ENCODE peak calls at places on chromosomes 3 and 15, in seven cellular contexts. One of them, this sample, is unnamed.

GRCh38 chr3:98645039-98645438 is 51.6 kb upstream of the CPOX start:
- DNase-seq in neural crest cell: no peak
- DNase-seq in upper lobe of right lung: peak; percentile 71
- DNase-seq in fibroblast of lung: no peak
- DNase-seq in A549: no peak
- DNase-seq in cardiac fibroblast: no peak
- DNase-seq in GM20000: no peak
- DNase-seq in this sample: no peak

GRCh38 chr3:48798998-48799397 is 48.7 kb downstream of the PRKAR2A start:
- DNase-seq in neural crest cell: no peak
- DNase-seq in upper lobe of right lung: no peak
- DNase-seq in fibroblast of lung: no peak
- DNase-seq in A549: no peak
- DNase-seq in cardiac fibroblast: peak; percentile 45
- DNase-seq in GM20000: no peak
- DNase-seq in this sample: no peak

GRCh38 chr3:155302476-155302875 is 9.0 kb upstream of the STRIT1 start:
- DNase-seq in neural crest cell: no peak
- DNase-seq in upper lobe of right lung: no peak
- DNase-seq in fibroblast of lung: peak; percentile 66
- DNase-seq in A549: no peak
- DNase-seq in cardiac fibroblast: peak; percentile 25
- DNase-seq in GM20000: no peak
- DNase-seq in this sample: no peak

GRCh38 chr3:183252108-183252782 is 808 bp upstream of the B3GNT5 start:
- DNase-seq in neural crest cell: no peak
- DNase-seq in upper lobe of right lung: no peak
- DNase-seq in fibroblast of lung: no peak
- DNase-seq in A549: no peak
- DNase-seq in cardiac fibroblast: no peak
- DNase-seq in GM20000: no peak
- DNase-seq in this sample: no peak

GRCh38 chr15:25727116-25727515 is 136.0 kb downstream of the ATP10A start:
- DNase-seq in neural crest cell: no peak
- DNase-seq in upper lobe of right lung: no peak
- DNase-seq in fibroblast of lung: no peak
- DNase-seq in A549: no peak
- DNase-seq in cardiac fibroblast: no peak
- DNase-seq in GM20000: no peak
- DNase-seq in this sample: no peak

GRCh38 chr3:108018552-108018951 is 72.3 kb downstream of the CD47 start:
- DNase-seq in neural crest cell: no peak
- DNase-seq in upper lobe of right lung: no peak
- DNase-seq in fibroblast of lung: no peak
- DNase-seq in A549: no peak
- DNase-seq in cardiac fibroblast: no peak
- DNase-seq in GM20000: no peak
- DNase-seq in this sample: no peak

GRCh38 chr3:15318661-15319060 is 13.7 kb downstream of the SH3BP5 start:
- DNase-seq in neural crest cell: no peak
- DNase-seq in upper lobe of right lung: no peak
- DNase-seq in fibroblast of lung: no peak
- DNase-seq in A549: no peak
- DNase-seq in cardiac fibroblast: no peak
- DNase-seq in GM20000: no peak
- DNase-seq in this sample: no peak

GRCh38 chr3:141840737-141841544 is 35.5 kb upstream of the ATP1B3 start:
- DNase-seq in neural crest cell: no peak
- DNase-seq in upper lobe of right lung: no peak
- DNase-seq in fibroblast of lung: no peak
- DNase-seq in A549: no peak
- DNase-seq in cardiac fibroblast: peak; percentile 43
- DNase-seq in GM20000: no peak
- DNase-seq in this sample: no peak

GRCh38 chr15:34582461-34583357 is 742 bp downstream of the GOLGA8B start:
- DNase-seq in neural crest cell: no peak
- DNase-seq in upper lobe of right lung: peak; percentile 78
- DNase-seq in fibroblast of lung: peak; percentile 17
- DNase-seq in A549: peak; percentile 55
- DNase-seq in cardiac fibroblast: peak; percentile 39
- DNase-seq in GM20000: peak; percentile 78
- DNase-seq in this sample: no peak

GRCh38 chr3:186025161-186025560 is 83.7 kb downstream of the ETV5 start:
- DNase-seq in neural crest cell: no peak
- DNase-seq in upper lobe of right lung: no peak
- DNase-seq in fibroblast of lung: peak; percentile 76
- DNase-seq in A549: no peak
- DNase-seq in cardiac fibroblast: peak; percentile 57
- DNase-seq in GM20000: no peak
- DNase-seq in this sample: peak; percentile 52

GRCh38 chr3:139113766-139114165 is 69.1 kb upstream of the PRR23C start:
- DNase-seq in neural crest cell: no peak
- DNase-seq in upper lobe of right lung: no peak
- DNase-seq in fibroblast of lung: no peak
- DNase-seq in A549: no peak
- DNase-seq in cardiac fibroblast: no peak
- DNase-seq in GM20000: no peak
- DNase-seq in this sample: no peak

GRCh38 chr15:100248236-100248635 is 93.5 kb downstream of the ADAMTS17 start:
- DNase-seq in neural crest cell: no peak
- DNase-seq in upper lobe of right lung: no peak
- DNase-seq in fibroblast of lung: no peak
- DNase-seq in A549: no peak
- DNase-seq in cardiac fibroblast: no peak
- DNase-seq in GM20000: no peak
- DNase-seq in this sample: no peak

GRCh38 chr3:139477710-139478640 is 1.7 kb upstream of the RBP2 start:
- DNase-seq in neural crest cell: no peak
- DNase-seq in upper lobe of right lung: no peak
- DNase-seq in fibroblast of lung: no peak
- DNase-seq in A549: no peak
- DNase-seq in cardiac fibroblast: no peak
- DNase-seq in GM20000: no peak
- DNase-seq in this sample: no peak

GRCh38 chr15:61146643-61147230 is 82.4 kb downstream of the RORA start:
- DNase-seq in neural crest cell: no peak
- DNase-seq in upper lobe of right lung: no peak
- DNase-seq in fibroblast of lung: no peak
- DNase-seq in A549: no peak
- DNase-seq in cardiac fibroblast: no peak
- DNase-seq in GM20000: no peak
- DNase-seq in this sample: no peak

GRCh38 chr3:191290311-191291025 is 38.7 kb upstream of the CCDC50 start:
- DNase-seq in neural crest cell: no peak
- DNase-seq in upper lobe of right lung: no peak
- DNase-seq in fibroblast of lung: peak; percentile 2
- DNase-seq in A549: no peak
- DNase-seq in cardiac fibroblast: peak; percentile 11
- DNase-seq in GM20000: no peak
- DNase-seq in this sample: no peak

GRCh38 chr3:30970183-30970582 is 75.7 kb upstream of the GADL1 start:
- DNase-seq in neural crest cell: no peak
- DNase-seq in upper lobe of right lung: no peak
- DNase-seq in fibroblast of lung: no peak
- DNase-seq in A549: no peak
- DNase-seq in cardiac fibroblast: peak; percentile 24
- DNase-seq in GM20000: no peak
- DNase-seq in this sample: no peak
- TF ChIP-seq CTCF in neural crest cell: no peak
- TF ChIP-seq CTCF in upper lobe of right lung: peak; percentile 26
- TF ChIP-seq CTCF in fibroblast of lung: no peak
- TF ChIP-seq CTCF in A549: peak; percentile 15
- TF ChIP-seq CTCF in cardiac fibroblast: peak; percentile 27
- TF ChIP-seq CTCF in GM20000: no peak
- TF ChIP-seq CTCF in this sample: no peak

GRCh38 chr3:147356145-147356908 is 50.0 kb downstream of the ZIC4 start:
- DNase-seq in neural crest cell: no peak
- DNase-seq in upper lobe of right lung: no peak
- DNase-seq in fibroblast of lung: no peak
- DNase-seq in A549: no peak
- DNase-seq in cardiac fibroblast: no peak
- DNase-seq in GM20000: no peak
- DNase-seq in this sample: no peak

GRCh38 chr3:147359177-147360062 is 46.9 kb downstream of the ZIC4 start:
- DNase-seq in neural crest cell: no peak
- DNase-seq in upper lobe of right lung: no peak
- DNase-seq in fibroblast of lung: no peak
- DNase-seq in A549: no peak
- DNase-seq in cardiac fibroblast: no peak
- DNase-seq in GM20000: no peak
- DNase-seq in this sample: no peak

GRCh38 chr3:147355104-147355854 is 51.1 kb downstream of the ZIC4 start:
- DNase-seq in neural crest cell: no peak
- DNase-seq in upper lobe of right lung: no peak
- DNase-seq in fibroblast of lung: no peak
- DNase-seq in A549: no peak
- DNase-seq in cardiac fibroblast: no peak
- DNase-seq in GM20000: no peak
- DNase-seq in this sample: no peak

GRCh38 chr3:147358144-147358992 is 48.0 kb downstream of the ZIC4 start:
- DNase-seq in neural crest cell: no peak
- DNase-seq in upper lobe of right lung: no peak
- DNase-seq in fibroblast of lung: no peak
- DNase-seq in A549: no peak
- DNase-seq in cardiac fibroblast: no peak
- DNase-seq in GM20000: no peak
- DNase-seq in this sample: no peak

DNA sequence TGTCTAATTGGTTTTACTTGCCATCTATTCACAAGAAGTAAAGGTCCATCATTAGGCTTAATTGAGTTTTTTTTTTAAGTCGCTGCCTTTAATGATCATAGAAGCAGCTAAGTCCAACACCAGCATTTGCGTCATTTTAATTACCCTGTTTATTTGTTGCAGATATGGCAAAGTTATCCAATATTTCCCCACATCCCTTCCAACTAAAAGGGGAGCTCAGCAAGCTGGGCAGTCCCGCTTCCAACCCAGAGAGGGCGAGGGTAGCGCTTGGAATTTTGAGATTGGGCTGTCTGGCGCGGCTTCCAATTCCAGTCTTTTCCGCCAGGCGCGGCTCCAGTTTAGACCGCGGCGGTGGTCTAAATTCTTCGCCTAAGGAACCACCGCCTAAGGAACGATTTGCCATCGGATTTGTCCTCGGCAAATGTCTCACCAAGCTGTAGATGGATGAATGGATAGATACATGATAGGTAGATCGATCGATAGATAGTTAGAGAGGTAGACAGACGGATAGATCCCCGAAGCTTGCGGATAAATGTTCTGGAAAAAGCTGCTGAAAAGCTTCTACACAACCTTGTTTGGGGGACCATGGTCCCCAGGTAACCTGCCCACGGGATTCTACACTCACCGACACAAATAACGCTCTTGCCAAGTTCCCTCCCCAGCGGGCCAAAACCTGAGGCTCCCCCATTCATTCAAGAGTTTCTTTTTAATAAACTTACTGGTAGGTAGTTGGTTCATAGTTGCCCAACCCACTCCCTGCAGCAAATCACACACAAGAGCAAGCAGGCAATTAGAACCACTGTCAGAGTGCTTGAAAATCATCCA is 49.2 kb downstream of the ZIC4 start:
- DNase-seq in neural crest cell: peak; percentile 55
- DNase-seq in upper lobe of right lung: no peak
- DNase-seq in fibroblast of lung: no peak
- DNase-seq in A549: no peak
- DNase-seq in cardiac fibroblast: no peak
- DNase-seq in GM20000: no peak
- DNase-seq in this sample: no peak
- TF ChIP-seq CTCF in neural crest cell: peak; percentile 61
- TF ChIP-seq CTCF in upper lobe of right lung: no peak
- TF ChIP-seq CTCF in fibroblast of lung: peak; percentile 10
- TF ChIP-seq CTCF in A549: no peak
- TF ChIP-seq CTCF in cardiac fibroblast: no peak
- TF ChIP-seq CTCF in GM20000: no peak
- TF ChIP-seq CTCF in this sample: no peak

DNA sequence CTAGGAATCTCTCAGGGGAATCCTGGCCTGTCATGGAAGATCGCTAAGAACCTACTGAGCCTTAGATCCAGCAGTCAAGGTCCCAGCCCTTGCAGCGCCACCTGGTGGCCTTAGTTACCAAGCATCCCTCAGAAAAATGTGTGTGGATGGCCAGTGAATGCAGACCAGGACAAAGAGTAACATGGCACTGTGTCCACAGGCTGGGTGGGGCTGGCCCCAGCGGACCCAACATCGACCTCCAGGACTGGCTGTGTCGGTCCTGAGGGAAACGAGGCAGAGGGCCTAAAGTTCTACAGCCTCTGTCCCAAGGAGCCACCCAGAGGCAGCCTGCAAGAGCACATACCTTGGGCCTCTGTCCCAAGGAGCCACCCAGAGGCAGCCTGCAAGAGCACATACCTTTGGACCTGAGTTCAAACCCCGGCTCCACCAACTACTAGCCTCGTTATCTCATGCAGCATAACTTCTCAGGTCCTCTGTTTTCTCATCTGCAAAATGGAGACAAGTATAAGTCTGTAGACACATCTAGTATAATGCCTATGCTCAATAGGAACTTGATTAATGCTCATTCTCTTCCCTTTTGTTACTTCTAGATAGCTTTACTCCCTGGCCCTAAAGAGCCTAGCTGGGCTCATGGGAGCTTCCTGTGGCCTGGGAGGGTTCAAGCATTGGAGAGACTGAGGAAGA is 57.5 kb upstream of the HERC1 start:
- DNase-seq in neural crest cell: peak; percentile 90
- DNase-seq in upper lobe of right lung: peak; percentile 87
- DNase-seq in fibroblast of lung: peak; percentile 71
- DNase-seq in A549: peak; percentile 88
- DNase-seq in cardiac fibroblast: peak; percentile 84
- DNase-seq in GM20000: peak; percentile 59
- DNase-seq in this sample: peak; percentile 89
- TF ChIP-seq CTCF in neural crest cell: peak; percentile 95
- TF ChIP-seq CTCF in upper lobe of right lung: peak; percentile 90
- TF ChIP-seq CTCF in fibroblast of lung: peak; percentile 81
- TF ChIP-seq CTCF in A549: peak; percentile 98
- TF ChIP-seq CTCF in cardiac fibroblast: peak; percentile 88
- TF ChIP-seq CTCF in GM20000: peak; percentile 42
- TF ChIP-seq CTCF in this sample: peak; percentile 89

GRCh38 chr3:171506743-171507319 is 46.6 kb upstream of the TNIK start:
- DNase-seq in neural crest cell: no peak
- DNase-seq in upper lobe of right lung: no peak
- DNase-seq in fibroblast of lung: peak; percentile 24
- DNase-seq in A549: no peak
- DNase-seq in cardiac fibroblast: no peak
- DNase-seq in GM20000: no peak
- DNase-seq in this sample: no peak

GRCh38 chr3:171503817-171504216 is 43.6 kb upstream of the TNIK start:
- DNase-seq in neural crest cell: no peak
- DNase-seq in upper lobe of right lung: no peak
- DNase-seq in fibroblast of lung: no peak
- DNase-seq in A549: no peak
- DNase-seq in cardiac fibroblast: no peak
- DNase-seq in GM20000: no peak
- DNase-seq in this sample: no peak

GRCh38 chr3:171505822-171506333 is 45.7 kb upstream of the TNIK start:
- DNase-seq in neural crest cell: no peak
- DNase-seq in upper lobe of right lung: no peak
- DNase-seq in fibroblast of lung: no peak
- DNase-seq in A549: no peak
- DNase-seq in cardiac fibroblast: no peak
- DNase-seq in GM20000: no peak
- DNase-seq in this sample: no peak

GRCh38 chr3:171508206-171508605 is 48.0 kb upstream of the TNIK start:
- DNase-seq in neural crest cell: no peak
- DNase-seq in upper lobe of right lung: no peak
- DNase-seq in fibroblast of lung: no peak
- DNase-seq in A549: no peak
- DNase-seq in cardiac fibroblast: no peak
- DNase-seq in GM20000: no peak
- DNase-seq in this sample: no peak

GRCh38 chr3:171504376-171504775 is 44.2 kb upstream of the TNIK start:
- DNase-seq in neural crest cell: no peak
- DNase-seq in upper lobe of right lung: no peak
- DNase-seq in fibroblast of lung: no peak
- DNase-seq in A549: no peak
- DNase-seq in cardiac fibroblast: no peak
- DNase-seq in GM20000: no peak
- DNase-seq in this sample: no peak
- TF ChIP-seq CTCF in neural crest cell: no peak
- TF ChIP-seq CTCF in upper lobe of right lung: no peak
- TF ChIP-seq CTCF in fibroblast of lung: no peak
- TF ChIP-seq CTCF in A549: no peak
- TF ChIP-seq CTCF in cardiac fibroblast: no peak
- TF ChIP-seq CTCF in GM20000: no peak
- TF ChIP-seq CTCF in this sample: no peak

This sample was measured in dorsolateral prefrontal cortex.